ENCODE peak calls at places on chromosome 17, in eight cellular contexts. M, Z, I, P, E, V, L and F are unnamed samples.
A peak's percentile ranks its signal among the peaks of the same experiment; 100 is the strongest.

GRCh38 chr17:78822552-78822951 is 18.1 kb downstream of the USP36 start:
- DNase-seq in V (peak; percentile 67), E (peak; percentile 79), L (no peak), M (peak; percentile 87), Z (no peak), P (no peak), I (no peak), F (no peak)

GRCh38 chr17:7888184-7888920 is at the start of gene CHD3:
- DNase-seq in Z (no peak), L (no peak), M (no peak), V (no peak), P (no peak), I (no peak), E (peak; percentile 46), F (no peak)

GRCh38 chr17:31320791-31321190 is 631 bp downstream of the EVI2A start:
- DNase-seq in I (no peak), Z (no peak), L (no peak), M (no peak), E (no peak), V (no peak), P (no peak), F (no peak)

GRCh38 chr17:4827399-4827798 is 5.7 kb upstream of the MINK1 start:
- DNase-seq in Z (no peak), I (peak; percentile 12), P (no peak), M (no peak), L (no peak), E (no peak), V (no peak), F (no peak)

GRCh38 chr17:63293310-63293709 is 152.8 kb downstream of the CYB561 start:
- DNase-seq in I (no peak), Z (no peak), M (no peak), E (no peak), V (no peak), P (no peak), L (no peak), F (no peak)

GRCh38 chr17:17650959-17651358 is 30.3 kb upstream of the RAI1 start:
- DNase-seq in E (no peak), L (no peak), P (no peak), I (no peak), M (no peak), Z (no peak), V (no peak), F (no peak)

GRCh38 chr17:14321476-14321949 is 20.6 kb downstream of the HS3ST3B1 start:
- DNase-seq in I (no peak), Z (no peak), L (no peak), P (no peak), M (no peak), V (no peak), E (no peak), F (no peak)

GRCh38 chr17:4590981-4591453 is 6.7 kb downstream of the SMTNL2 start:
- DNase-seq in I (no peak), L (no peak), M (no peak), P (no peak), V (no peak), E (no peak), Z (no peak), F (no peak)

GRCh38 chr17:79930077-79930785 is 91.0 kb upstream of the CBX4 start:
- DNase-seq in V (no peak), M (no peak), I (peak; percentile 28), P (no peak), Z (no peak), L (no peak), E (no peak), F (no peak)

GRCh38 chr17:27489045-27489715 is 32.9 kb downstream of the KSR1 start:
- DNase-seq in P (no peak), E (peak; percentile 32), V (peak; percentile 42), I (no peak), M (no peak), Z (peak; percentile 62), L (no peak), F (no peak)

GRCh38 chr17:46777943-46778915 is 40.3 kb downstream of the WNT3 start:
- DNase-seq in Z (no peak), I (no peak), E (peak; percentile 60), P (no peak), L (no peak), V (no peak), M (no peak), F (no peak)

GRCh38 chr17:54967621-54968258 is 714 bp downstream of the COX11 start:
- DNase-seq in M (no peak), P (no peak), L (peak; percentile 10), I (no peak), Z (no peak), V (no peak), E (no peak), F (peak; percentile 8)

GRCh38 chr17:67449885-67450755 is 73.0 kb downstream of the PITPNC1 start:
- DNase-seq in E (no peak), M (no peak), I (no peak), P (no peak), V (no peak), Z (no peak), L (no peak), F (no peak)

GRCh38 chr17:79065105-79065670 is 9.4 kb upstream of the ENGASE start:
- DNase-seq in E (no peak), I (peak; percentile 32), P (no peak), Z (peak; percentile 76), V (no peak), L (no peak), M (no peak), F (no peak)

GRCh38 chr17:79073016-79073705 is 1.5 kb upstream of the ENGASE start:
- DNase-seq in V (no peak), L (no peak), M (no peak), Z (no peak), I (no peak), E (no peak), P (no peak), F (no peak)